ENCODE peak calls at places on chromosomes 1 and 21, in eight cellular contexts. One of them, this sample, is unnamed. For H3K4me1, the result is how much of the 10 kb centered on the place peaks cover.

GRCh38 chr21:36849461-36849860 is 117.0 kb downstream of the HLCS start:
- DNase-seq in HepG2: no peak
- DNase-seq in psoas muscle: no peak
- DNase-seq in OCI-LY7: no peak
- DNase-seq in lower lobe of right lung: no peak
- DNase-seq in heart right ventricle: no peak
- DNase-seq in fibroblast of lung: no peak
- DNase-seq in breast epithelium: no peak
- DNase-seq in this sample: no peak

GRCh38 chr1:171740987-171741871 is 636 bp downstream of the VAMP4 start:
- DNase-seq in HepG2: peak
- DNase-seq in psoas muscle: peak
- DNase-seq in OCI-LY7: peak
- DNase-seq in lower lobe of right lung: peak
- DNase-seq in heart right ventricle: no peak
- DNase-seq in fibroblast of lung: peak
- DNase-seq in breast epithelium: peak
- DNase-seq in this sample: no peak

GRCh38 chr1:53473463-53473862 is 14.3 kb downstream of the DMRTB1 start:
- DNase-seq in HepG2: no peak
- DNase-seq in psoas muscle: no peak
- DNase-seq in OCI-LY7: no peak
- DNase-seq in lower lobe of right lung: no peak
- DNase-seq in heart right ventricle: no peak
- DNase-seq in fibroblast of lung: no peak
- DNase-seq in breast epithelium: no peak
- DNase-seq in this sample: no peak

GRCh38 chr1:15148975-15149374 is 4.6 kb upstream of the TMEM51 start:
- DNase-seq in HepG2: no peak
- DNase-seq in psoas muscle: no peak
- DNase-seq in OCI-LY7: no peak
- DNase-seq in lower lobe of right lung: no peak
- DNase-seq in heart right ventricle: no peak
- DNase-seq in fibroblast of lung: no peak
- DNase-seq in breast epithelium: no peak
- DNase-seq in this sample: no peak

GRCh38 chr21:42388740-42389448 is 7.0 kb downstream of the TMPRSS3 start:
- DNase-seq in HepG2: peak
- DNase-seq in psoas muscle: peak
- DNase-seq in OCI-LY7: no peak
- DNase-seq in lower lobe of right lung: no peak
- DNase-seq in heart right ventricle: no peak
- DNase-seq in fibroblast of lung: no peak
- DNase-seq in breast epithelium: no peak
- DNase-seq in this sample: no peak

GRCh38 chr1:109547412-109548320 is 749 bp upstream of the GNAI3 start:
- DNase-seq in HepG2: no peak
- DNase-seq in psoas muscle: peak
- DNase-seq in OCI-LY7: peak
- DNase-seq in lower lobe of right lung: no peak
- DNase-seq in heart right ventricle: no peak
- DNase-seq in fibroblast of lung: peak
- DNase-seq in breast epithelium: peak
- DNase-seq in this sample: no peak

GRCh38 chr1:110601332-110601731 is 4.8 kb downstream of the KCNA2 start:
- DNase-seq in HepG2: no peak
- DNase-seq in psoas muscle: no peak
- DNase-seq in OCI-LY7: no peak
- DNase-seq in lower lobe of right lung: no peak
- DNase-seq in heart right ventricle: no peak
- DNase-seq in fibroblast of lung: no peak
- DNase-seq in breast epithelium: no peak
- DNase-seq in this sample: peak

GRCh38 chr1:170214117-170214979 is 68.6 kb downstream of the NTMT2 start:
- DNase-seq in HepG2: no peak
- DNase-seq in psoas muscle: no peak
- DNase-seq in OCI-LY7: no peak
- DNase-seq in lower lobe of right lung: no peak
- DNase-seq in heart right ventricle: no peak
- DNase-seq in fibroblast of lung: peak
- DNase-seq in breast epithelium: no peak
- DNase-seq in this sample: no peak

GRCh38 chr1:41380979-41381690 is 19.9 kb downstream of the FOXO6 start:
- DNase-seq in HepG2: no peak
- DNase-seq in psoas muscle: peak
- DNase-seq in OCI-LY7: no peak
- DNase-seq in lower lobe of right lung: no peak
- DNase-seq in heart right ventricle: peak
- DNase-seq in fibroblast of lung: no peak
- DNase-seq in breast epithelium: peak
- DNase-seq in this sample: no peak

GRCh38 chr1:246267896-246268295 is 239.2 kb downstream of the SMYD3 start:
- DNase-seq in HepG2: no peak
- DNase-seq in psoas muscle: no peak
- DNase-seq in OCI-LY7: no peak
- DNase-seq in lower lobe of right lung: no peak
- DNase-seq in heart right ventricle: no peak
- DNase-seq in fibroblast of lung: peak
- DNase-seq in breast epithelium: no peak
- DNase-seq in this sample: no peak

GRCh38 chr1:164611754-164612642 is 53.0 kb downstream of the PBX1 start:
- DNase-seq in HepG2: peak
- DNase-seq in psoas muscle: no peak
- DNase-seq in OCI-LY7: no peak
- DNase-seq in lower lobe of right lung: no peak
- DNase-seq in heart right ventricle: no peak
- DNase-seq in fibroblast of lung: peak
- DNase-seq in breast epithelium: peak
- DNase-seq in this sample: no peak

GRCh38 chr1:59769412-59770095 is 45.2 kb upstream of the HOOK1 start:
- DNase-seq in HepG2: no peak
- DNase-seq in psoas muscle: no peak
- DNase-seq in OCI-LY7: no peak
- DNase-seq in lower lobe of right lung: no peak
- DNase-seq in heart right ventricle: no peak
- DNase-seq in fibroblast of lung: peak
- DNase-seq in breast epithelium: no peak
- DNase-seq in this sample: no peak

GRCh38 chr1:46488343-46489168 is 1.1 kb upstream of the DMBX1 start:
- DNase-seq in HepG2: no peak
- DNase-seq in psoas muscle: no peak
- DNase-seq in OCI-LY7: no peak
- DNase-seq in lower lobe of right lung: no peak
- DNase-seq in heart right ventricle: no peak
- DNase-seq in fibroblast of lung: peak
- DNase-seq in breast epithelium: no peak
- DNase-seq in this sample: no peak

DNA sequence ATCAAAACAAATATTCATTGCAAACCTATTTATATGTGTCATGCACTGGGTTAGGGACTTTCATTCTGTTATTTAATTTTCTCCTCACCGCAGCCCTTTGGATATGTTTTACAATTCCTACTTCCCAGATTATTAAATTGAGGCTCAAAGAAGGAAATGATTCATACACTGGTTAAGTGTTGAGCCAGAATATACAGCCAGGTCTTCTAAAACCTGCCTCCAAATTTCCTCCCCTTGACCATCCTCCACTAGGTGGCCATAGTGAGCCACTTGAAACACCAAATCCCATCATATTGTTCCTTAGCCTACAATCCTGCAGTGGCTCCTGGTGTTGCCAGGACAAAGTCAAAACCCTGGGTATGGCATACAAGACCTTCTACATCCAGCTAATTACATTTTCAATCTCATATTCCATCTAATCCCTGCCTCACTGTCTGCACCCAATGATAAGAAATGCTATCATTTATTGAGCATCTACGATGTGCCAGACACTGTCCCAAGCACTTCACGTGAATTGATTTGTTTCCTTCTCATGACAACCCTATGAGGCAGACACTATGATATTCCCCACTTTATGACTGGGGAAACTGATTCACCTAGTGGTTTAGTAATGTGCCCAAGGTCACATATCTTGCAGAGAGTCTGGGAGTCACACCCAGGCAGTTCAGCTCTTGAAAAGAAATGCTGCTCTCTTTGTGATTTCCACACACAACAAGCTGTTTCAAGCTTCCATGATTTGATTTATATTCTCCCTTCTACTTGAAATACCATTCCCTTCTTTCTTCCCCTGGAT is 23.6 kb upstream of the KIRREL1 start:
- DNase-seq in HepG2: peak
- DNase-seq in psoas muscle: no peak
- DNase-seq in OCI-LY7: peak
- DNase-seq in lower lobe of right lung: no peak
- DNase-seq in heart right ventricle: no peak
- DNase-seq in fibroblast of lung: peak
- DNase-seq in breast epithelium: no peak
- DNase-seq in this sample: no peak
- H3K27ac ChIP-seq in HepG2: no peak
- H3K27ac ChIP-seq in psoas muscle: no peak
- H3K27ac ChIP-seq in OCI-LY7: no peak
- H3K27ac ChIP-seq in lower lobe of right lung: no peak
- H3K27ac ChIP-seq in heart right ventricle: no peak
- H3K27ac ChIP-seq in fibroblast of lung: peak
- H3K27ac ChIP-seq in breast epithelium: no peak
- H3K27ac ChIP-seq in this sample: no peak

GRCh38 chr1:12712091-12712490 is 3.8 kb upstream of the AADACL3 start:
- DNase-seq in HepG2: no peak
- DNase-seq in psoas muscle: no peak
- DNase-seq in OCI-LY7: no peak
- DNase-seq in lower lobe of right lung: no peak
- DNase-seq in heart right ventricle: no peak
- DNase-seq in fibroblast of lung: no peak
- DNase-seq in breast epithelium: no peak
- DNase-seq in this sample: no peak

GRCh38 chr1:12715896-12716437 is at the start of gene AADACL3:
- DNase-seq in HepG2: no peak
- DNase-seq in psoas muscle: no peak
- DNase-seq in OCI-LY7: no peak
- DNase-seq in lower lobe of right lung: no peak
- DNase-seq in heart right ventricle: no peak
- DNase-seq in fibroblast of lung: no peak
- DNase-seq in breast epithelium: no peak
- DNase-seq in this sample: no peak

GRCh38 chr1:12711421-12712005 is 4.4 kb upstream of the AADACL3 start:
- DNase-seq in HepG2: no peak
- DNase-seq in psoas muscle: no peak
- DNase-seq in OCI-LY7: no peak
- DNase-seq in lower lobe of right lung: no peak
- DNase-seq in heart right ventricle: no peak
- DNase-seq in fibroblast of lung: no peak
- DNase-seq in breast epithelium: no peak
- DNase-seq in this sample: no peak

GRCh38 chr1:12714710-12715500 is 1.0 kb upstream of the AADACL3 start:
- DNase-seq in HepG2: no peak
- DNase-seq in psoas muscle: no peak
- DNase-seq in OCI-LY7: no peak
- DNase-seq in lower lobe of right lung: no peak
- DNase-seq in heart right ventricle: no peak
- DNase-seq in fibroblast of lung: no peak
- DNase-seq in breast epithelium: no peak
- DNase-seq in this sample: no peak

DNA sequence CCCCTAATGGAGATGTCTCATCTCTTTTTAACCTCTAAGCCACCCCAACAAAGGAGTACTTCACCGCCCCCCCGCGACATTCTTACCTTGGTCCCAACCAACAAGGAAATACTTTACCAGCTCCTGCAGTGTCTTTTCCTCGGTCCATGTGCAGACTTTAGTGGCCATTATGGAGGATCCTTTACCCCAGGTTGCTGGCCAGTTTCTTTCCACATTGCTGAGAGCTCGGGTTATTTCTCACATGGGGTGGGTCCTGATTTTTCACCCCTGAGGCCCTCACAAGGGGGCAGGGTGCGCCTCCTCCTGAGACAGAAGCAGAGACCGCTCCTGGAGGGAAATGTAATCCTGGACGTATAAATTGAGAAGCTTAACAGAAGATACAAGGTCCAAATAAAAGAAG is 3.0 kb upstream of the AADACL3 start:
- DNase-seq in HepG2: no peak
- DNase-seq in psoas muscle: no peak
- DNase-seq in OCI-LY7: no peak
- DNase-seq in lower lobe of right lung: no peak
- DNase-seq in heart right ventricle: no peak
- DNase-seq in fibroblast of lung: no peak
- DNase-seq in breast epithelium: no peak
- DNase-seq in this sample: no peak
- H3K4me1 ChIP-seq in HepG2: under half
- H3K4me1 ChIP-seq in psoas muscle: under half
- H3K4me1 ChIP-seq in OCI-LY7: under half
- H3K4me1 ChIP-seq in lower lobe of right lung: under half
- H3K4me1 ChIP-seq in heart right ventricle: under half
- H3K4me1 ChIP-seq in fibroblast of lung: under half
- H3K4me1 ChIP-seq in breast epithelium: under half
- H3K4me1 ChIP-seq in this sample: under half

GRCh38 chr1:9436258-9436657 is 103.0 kb upstream of the SLC25A33 start:
- DNase-seq in HepG2: peak
- DNase-seq in psoas muscle: no peak
- DNase-seq in OCI-LY7: no peak
- DNase-seq in lower lobe of right lung: no peak
- DNase-seq in heart right ventricle: no peak
- DNase-seq in fibroblast of lung: no peak
- DNase-seq in breast epithelium: no peak
- DNase-seq in this sample: no peak
- H3K27ac ChIP-seq in HepG2: peak
- H3K27ac ChIP-seq in psoas muscle: peak
- H3K27ac ChIP-seq in OCI-LY7: no peak
- H3K27ac ChIP-seq in lower lobe of right lung: peak
- H3K27ac ChIP-seq in heart right ventricle: no peak
- H3K27ac ChIP-seq in fibroblast of lung: no peak
- H3K27ac ChIP-seq in breast epithelium: no peak
- H3K27ac ChIP-seq in this sample: peak

GRCh38 chr1:204511366-204511765 is 4.8 kb upstream of the MDM4 start:
- DNase-seq in HepG2: no peak
- DNase-seq in psoas muscle: no peak
- DNase-seq in OCI-LY7: no peak
- DNase-seq in lower lobe of right lung: no peak
- DNase-seq in heart right ventricle: no peak
- DNase-seq in fibroblast of lung: no peak
- DNase-seq in breast epithelium: no peak
- DNase-seq in this sample: no peak

GRCh38 chr1:204516180-204516879 is at the start of gene MDM4:
- DNase-seq in HepG2: peak
- DNase-seq in psoas muscle: peak
- DNase-seq in OCI-LY7: peak
- DNase-seq in lower lobe of right lung: peak
- DNase-seq in heart right ventricle: peak
- DNase-seq in fibroblast of lung: peak
- DNase-seq in breast epithelium: peak
- DNase-seq in this sample: no peak

GRCh38 chr1:204509186-204509635 is 7.0 kb upstream of the MDM4 start:
- DNase-seq in HepG2: peak
- DNase-seq in psoas muscle: no peak
- DNase-seq in OCI-LY7: no peak
- DNase-seq in lower lobe of right lung: no peak
- DNase-seq in heart right ventricle: no peak
- DNase-seq in fibroblast of lung: no peak
- DNase-seq in breast epithelium: no peak
- DNase-seq in this sample: no peak

GRCh38 chr1:204513117-204513716 is 3.0 kb upstream of the MDM4 start:
- DNase-seq in HepG2: no peak
- DNase-seq in psoas muscle: no peak
- DNase-seq in OCI-LY7: peak
- DNase-seq in lower lobe of right lung: peak
- DNase-seq in heart right ventricle: no peak
- DNase-seq in fibroblast of lung: no peak
- DNase-seq in breast epithelium: no peak
- DNase-seq in this sample: no peak

GRCh38 chr1:204514841-204515240 is 1.4 kb upstream of the MDM4 start:
- DNase-seq in HepG2: no peak
- DNase-seq in psoas muscle: no peak
- DNase-seq in OCI-LY7: peak
- DNase-seq in lower lobe of right lung: no peak
- DNase-seq in heart right ventricle: no peak
- DNase-seq in fibroblast of lung: no peak
- DNase-seq in breast epithelium: no peak
- DNase-seq in this sample: no peak
- H3K4me1 ChIP-seq in HepG2: under half
- H3K4me1 ChIP-seq in psoas muscle: under half
- H3K4me1 ChIP-seq in OCI-LY7: half or more
- H3K4me1 ChIP-seq in lower lobe of right lung: under half
- H3K4me1 ChIP-seq in heart right ventricle: under half
- H3K4me1 ChIP-seq in fibroblast of lung: under half
- H3K4me1 ChIP-seq in breast epithelium: under half
- H3K4me1 ChIP-seq in this sample: under half

This sample was measured in vagina.